ENCODE peak calls at places on chromosomes 11 and 22, in seven cellular contexts. One of them, this sample, is unnamed.

GRCh38 chr22:36021649-36022048 is 7.0 kb downstream of the RBFOX2 start:
- DNase-seq in iPS DF 19.7: no peak
- DNase-seq in GM03348: no peak
- DNase-seq in K562: no peak
- DNase-seq in endothelial cell: no peak
- DNase-seq in Peyer's patch: no peak
- DNase-seq in brain microvascular endothelial cell: no peak
- DNase-seq in this sample: no peak

GRCh38 chr11:61134801-61135257 is 26.4 kb downstream of the VPS37C start:
- DNase-seq in iPS DF 19.7: no peak
- DNase-seq in GM03348: no peak
- DNase-seq in K562: no peak
- DNase-seq in endothelial cell: no peak
- DNase-seq in Peyer's patch: no peak
- DNase-seq in brain microvascular endothelial cell: no peak
- DNase-seq in this sample: no peak

GRCh38 chr11:122340607-122341006 is 224.6 kb upstream of the BLID start:
- DNase-seq in iPS DF 19.7: no peak
- DNase-seq in GM03348: no peak
- DNase-seq in K562: no peak
- DNase-seq in endothelial cell: no peak
- DNase-seq in Peyer's patch: no peak
- DNase-seq in brain microvascular endothelial cell: no peak
- DNase-seq in this sample: no peak

GRCh38 chr11:12235945-12236743 is 125.8 kb downstream of the MICAL2 start:
- DNase-seq in iPS DF 19.7: no peak
- DNase-seq in GM03348: peak; percentile 70
- DNase-seq in K562: peak; percentile 56
- DNase-seq in endothelial cell: no peak
- DNase-seq in Peyer's patch: no peak
- DNase-seq in brain microvascular endothelial cell: peak; percentile 37
- DNase-seq in this sample: peak; percentile 38

GRCh38 chr22:39278040-39278439 is 33.3 kb upstream of the PDGFB start:
- DNase-seq in iPS DF 19.7: no peak
- DNase-seq in GM03348: peak; percentile 76
- DNase-seq in K562: no peak
- DNase-seq in endothelial cell: no peak
- DNase-seq in Peyer's patch: no peak
- DNase-seq in brain microvascular endothelial cell: no peak
- DNase-seq in this sample: no peak

GRCh38 chr11:119942583-119943338 is 195.2 kb downstream of the TRIM29 start:
- DNase-seq in iPS DF 19.7: no peak
- DNase-seq in GM03348: no peak
- DNase-seq in K562: no peak
- DNase-seq in endothelial cell: no peak
- DNase-seq in Peyer's patch: no peak
- DNase-seq in brain microvascular endothelial cell: no peak
- DNase-seq in this sample: no peak

GRCh38 chr22:33126881-33127280 is 68.7 kb upstream of the SYN3 start:
- DNase-seq in iPS DF 19.7: peak; percentile 35
- DNase-seq in GM03348: peak; percentile 13
- DNase-seq in K562: no peak
- DNase-seq in endothelial cell: no peak
- DNase-seq in Peyer's patch: no peak
- DNase-seq in brain microvascular endothelial cell: no peak
- DNase-seq in this sample: no peak

GRCh38 chr22:44698531-44699421 is 3.2 kb upstream of the PRR5 start:
- DNase-seq in iPS DF 19.7: no peak
- DNase-seq in GM03348: peak; percentile 93
- DNase-seq in K562: no peak
- DNase-seq in endothelial cell: no peak
- DNase-seq in Peyer's patch: no peak
- DNase-seq in brain microvascular endothelial cell: peak; percentile 57
- DNase-seq in this sample: peak; percentile 96

GRCh38 chr22:19036523-19037273 is 85.5 kb downstream of the DGCR2 start:
- DNase-seq in iPS DF 19.7: peak; percentile 23
- DNase-seq in GM03348: no peak
- DNase-seq in K562: no peak
- DNase-seq in endothelial cell: no peak
- DNase-seq in Peyer's patch: no peak
- DNase-seq in brain microvascular endothelial cell: no peak
- DNase-seq in this sample: no peak

GRCh38 chr11:1048375-1049070 is 12.0 kb upstream of the MUC6 start:
- DNase-seq in iPS DF 19.7: no peak
- DNase-seq in GM03348: no peak
- DNase-seq in K562: no peak
- DNase-seq in endothelial cell: no peak
- DNase-seq in Peyer's patch: no peak
- DNase-seq in brain microvascular endothelial cell: no peak
- DNase-seq in this sample: no peak

GRCh38 chr22:22050141-22050775 is 67.7 kb upstream of the TOP3B start:
- DNase-seq in iPS DF 19.7: no peak
- DNase-seq in GM03348: no peak
- DNase-seq in K562: no peak
- DNase-seq in endothelial cell: no peak
- DNase-seq in Peyer's patch: no peak
- DNase-seq in brain microvascular endothelial cell: no peak
- DNase-seq in this sample: no peak

GRCh38 chr11:94010136-94010535 is 11.0 kb upstream of the HEPHL1 start:
- DNase-seq in iPS DF 19.7: no peak
- DNase-seq in GM03348: no peak
- DNase-seq in K562: no peak
- DNase-seq in endothelial cell: no peak
- DNase-seq in Peyer's patch: no peak
- DNase-seq in brain microvascular endothelial cell: no peak
- DNase-seq in this sample: no peak

GRCh38 chr11:75174348-75174747 is 23.4 kb downstream of the SLCO2B1 start:
- DNase-seq in iPS DF 19.7: no peak
- DNase-seq in GM03348: no peak
- DNase-seq in K562: no peak
- DNase-seq in endothelial cell: no peak
- DNase-seq in Peyer's patch: no peak
- DNase-seq in brain microvascular endothelial cell: no peak
- DNase-seq in this sample: no peak

GRCh38 chr11:67372993-67373915 is at the start of gene CLCF1:
- DNase-seq in iPS DF 19.7: no peak
- DNase-seq in GM03348: peak; percentile 94
- DNase-seq in K562: peak; percentile 91
- DNase-seq in endothelial cell: peak; percentile 72
- DNase-seq in Peyer's patch: peak; percentile 87
- DNase-seq in brain microvascular endothelial cell: peak; percentile 80
- DNase-seq in this sample: peak; percentile 56

GRCh38 chr11:68924073-68924925 is 20.6 kb downstream of the IGHMBP2 start:
- DNase-seq in iPS DF 19.7: no peak
- DNase-seq in GM03348: no peak
- DNase-seq in K562: no peak
- DNase-seq in endothelial cell: no peak
- DNase-seq in Peyer's patch: no peak
- DNase-seq in brain microvascular endothelial cell: no peak
- DNase-seq in this sample: no peak

GRCh38 chr11:17686185-17686980 is 33.0 kb upstream of the MYOD1 start:
- DNase-seq in iPS DF 19.7: no peak
- DNase-seq in GM03348: no peak
- DNase-seq in K562: no peak
- DNase-seq in endothelial cell: no peak
- DNase-seq in Peyer's patch: no peak
- DNase-seq in brain microvascular endothelial cell: no peak
- DNase-seq in this sample: no peak

GRCh38 chr22:49398115-49398514 is 429.6 kb downstream of the BRD1 start:
- DNase-seq in iPS DF 19.7: no peak
- DNase-seq in GM03348: no peak
- DNase-seq in K562: no peak
- DNase-seq in endothelial cell: no peak
- DNase-seq in Peyer's patch: no peak
- DNase-seq in brain microvascular endothelial cell: no peak
- DNase-seq in this sample: no peak

GRCh38 chr22:22752556-22753477 is 108.4 kb downstream of the GGTLC2 start:
- DNase-seq in iPS DF 19.7: no peak
- DNase-seq in GM03348: no peak
- DNase-seq in K562: peak; percentile 61
- DNase-seq in endothelial cell: no peak
- DNase-seq in Peyer's patch: peak; percentile 61
- DNase-seq in brain microvascular endothelial cell: no peak
- DNase-seq in this sample: peak; percentile 5

GRCh38 chr22:29477919-29478318 is 2.1 kb upstream of the NEFH start:
- DNase-seq in iPS DF 19.7: no peak
- DNase-seq in GM03348: no peak
- DNase-seq in K562: peak; percentile 34
- DNase-seq in endothelial cell: no peak
- DNase-seq in Peyer's patch: no peak
- DNase-seq in brain microvascular endothelial cell: no peak
- DNase-seq in this sample: no peak

GRCh38 chr11:118980191-118980881 is 8.8 kb downstream of the FOXR1 start:
- DNase-seq in iPS DF 19.7: no peak
- DNase-seq in GM03348: no peak
- DNase-seq in K562: peak; percentile 88
- DNase-seq in endothelial cell: no peak
- DNase-seq in Peyer's patch: no peak
- DNase-seq in brain microvascular endothelial cell: no peak
- DNase-seq in this sample: no peak

GRCh38 chr11:23310276-23310675 is 450.0 kb upstream of the CCDC179 start:
- DNase-seq in iPS DF 19.7: no peak
- DNase-seq in GM03348: peak; percentile 44
- DNase-seq in K562: no peak
- DNase-seq in endothelial cell: no peak
- DNase-seq in Peyer's patch: no peak
- DNase-seq in brain microvascular endothelial cell: peak; percentile 69
- DNase-seq in this sample: no peak

This sample was measured in GM04503.